ENCODE peak calls at places on chromosomes 16 and 17, in ten cellular contexts. One of them, this sample, is unnamed.

GRCh38 chr16:31705371-31705770 is 168.2 kb upstream of the ZNF267 start:
- DNase-seq in fibroblast of the aortic adventitia: no peak
- DNase-seq in AG09319: no peak
- DNase-seq in Calu3: no peak
- DNase-seq in astrocyte of the spinal cord: no peak
- DNase-seq in pancreas: no peak
- DNase-seq in endodermal cell: no peak
- DNase-seq in fibroblast of mammary gland: no peak
- DNase-seq in cardiac muscle cell: no peak
- DNase-seq in spleen: no peak
- DNase-seq in this sample: no peak

GRCh38 chr16:57824880-57825279 is 22.6 kb upstream of the KIFC3 start:
- DNase-seq in Calu3: peak
- DNase-seq in fibroblast of the aortic adventitia: no peak
- DNase-seq in fibroblast of mammary gland: no peak
- DNase-seq in astrocyte of the spinal cord: no peak
- DNase-seq in AG09319: no peak
- DNase-seq in pancreas: no peak
- DNase-seq in cardiac muscle cell: no peak
- DNase-seq in spleen: peak
- DNase-seq in endodermal cell: peak
- DNase-seq in this sample: no peak

GRCh38 chr17:59786536-59787319 is 79.3 kb downstream of the VMP1 start:
- DNase-seq in Calu3: peak
- DNase-seq in spleen: no peak
- DNase-seq in astrocyte of the spinal cord: peak
- DNase-seq in AG09319: peak
- DNase-seq in fibroblast of mammary gland: peak
- DNase-seq in pancreas: no peak
- DNase-seq in endodermal cell: peak
- DNase-seq in fibroblast of the aortic adventitia: peak
- DNase-seq in cardiac muscle cell: peak
- DNase-seq in this sample: peak

GRCh38 chr17:32483451-32484019 is 3.3 kb upstream of the CDK5R1 start:
- DNase-seq in AG09319: peak
- DNase-seq in fibroblast of mammary gland: peak
- DNase-seq in Calu3: no peak
- DNase-seq in endodermal cell: peak
- DNase-seq in fibroblast of the aortic adventitia: peak
- DNase-seq in cardiac muscle cell: peak
- DNase-seq in astrocyte of the spinal cord: peak
- DNase-seq in pancreas: peak
- DNase-seq in spleen: peak
- DNase-seq in this sample: no peak

GRCh38 chr16:85656351-85657266 is 32.1 kb downstream of the GINS2 start:
- DNase-seq in cardiac muscle cell: no peak
- DNase-seq in endodermal cell: no peak
- DNase-seq in spleen: peak
- DNase-seq in fibroblast of mammary gland: no peak
- DNase-seq in pancreas: peak
- DNase-seq in fibroblast of the aortic adventitia: no peak
- DNase-seq in astrocyte of the spinal cord: no peak
- DNase-seq in Calu3: no peak
- DNase-seq in AG09319: no peak
- DNase-seq in this sample: no peak

GRCh38 chr16:70678121-70678897 is 7.5 kb downstream of the MTSS2 start:
- DNase-seq in astrocyte of the spinal cord: no peak
- DNase-seq in fibroblast of the aortic adventitia: no peak
- DNase-seq in AG09319: no peak
- DNase-seq in fibroblast of mammary gland: no peak
- DNase-seq in endodermal cell: no peak
- DNase-seq in Calu3: no peak
- DNase-seq in cardiac muscle cell: no peak
- DNase-seq in pancreas: peak
- DNase-seq in spleen: peak
- DNase-seq in this sample: no peak

GRCh38 chr16:13036600-13036999 is 135.2 kb downstream of the SHISA9 start:
- DNase-seq in cardiac muscle cell: peak
- DNase-seq in spleen: no peak
- DNase-seq in AG09319: no peak
- DNase-seq in Calu3: peak
- DNase-seq in astrocyte of the spinal cord: peak
- DNase-seq in pancreas: peak
- DNase-seq in endodermal cell: peak
- DNase-seq in fibroblast of the aortic adventitia: peak
- DNase-seq in fibroblast of mammary gland: peak
- DNase-seq in this sample: no peak

GRCh38 chr16:592518-593306 is 2.8 kb downstream of the RAB40C start:
- DNase-seq in Calu3: peak
- DNase-seq in pancreas: peak
- DNase-seq in spleen: peak
- DNase-seq in endodermal cell: no peak
- DNase-seq in AG09319: no peak
- DNase-seq in fibroblast of mammary gland: peak
- DNase-seq in fibroblast of the aortic adventitia: peak
- DNase-seq in cardiac muscle cell: no peak
- DNase-seq in astrocyte of the spinal cord: no peak
- DNase-seq in this sample: no peak

GRCh38 chr17:2545393-2545792 is 33.7 kb upstream of the METTL16 start:
- DNase-seq in endodermal cell: no peak
- DNase-seq in spleen: no peak
- DNase-seq in fibroblast of mammary gland: no peak
- DNase-seq in pancreas: no peak
- DNase-seq in fibroblast of the aortic adventitia: no peak
- DNase-seq in Calu3: no peak
- DNase-seq in cardiac muscle cell: peak
- DNase-seq in astrocyte of the spinal cord: no peak
- DNase-seq in AG09319: no peak
- DNase-seq in this sample: no peak

GRCh38 chr17:7897090-7897489 is 8.5 kb downstream of the CHD3 start:
- DNase-seq in cardiac muscle cell: no peak
- DNase-seq in fibroblast of mammary gland: no peak
- DNase-seq in fibroblast of the aortic adventitia: no peak
- DNase-seq in Calu3: no peak
- DNase-seq in AG09319: no peak
- DNase-seq in spleen: no peak
- DNase-seq in endodermal cell: peak
- DNase-seq in pancreas: no peak
- DNase-seq in astrocyte of the spinal cord: no peak
- DNase-seq in this sample: no peak

GRCh38 chr17:75645501-75645888 is 12.3 kb downstream of the SMIM5 start:
- DNase-seq in fibroblast of mammary gland: no peak
- DNase-seq in cardiac muscle cell: no peak
- DNase-seq in fibroblast of the aortic adventitia: no peak
- DNase-seq in AG09319: no peak
- DNase-seq in Calu3: peak
- DNase-seq in astrocyte of the spinal cord: peak
- DNase-seq in endodermal cell: peak
- DNase-seq in pancreas: no peak
- DNase-seq in spleen: peak
- DNase-seq in this sample: no peak

GRCh38 chr16:78992001-78992400 is 608.5 kb downstream of the MAF start:
- DNase-seq in cardiac muscle cell: no peak
- DNase-seq in AG09319: no peak
- DNase-seq in fibroblast of the aortic adventitia: no peak
- DNase-seq in spleen: no peak
- DNase-seq in astrocyte of the spinal cord: no peak
- DNase-seq in pancreas: no peak
- DNase-seq in endodermal cell: no peak
- DNase-seq in fibroblast of mammary gland: no peak
- DNase-seq in Calu3: no peak
- DNase-seq in this sample: no peak

GRCh38 chr17:58084317-58084981 is 1.2 kb downstream of the DYNLL2 start:
- DNase-seq in spleen: peak
- DNase-seq in AG09319: no peak
- DNase-seq in fibroblast of the aortic adventitia: peak
- DNase-seq in endodermal cell: peak
- DNase-seq in astrocyte of the spinal cord: no peak
- DNase-seq in fibroblast of mammary gland: peak
- DNase-seq in Calu3: peak
- DNase-seq in pancreas: peak
- DNase-seq in cardiac muscle cell: peak
- DNase-seq in this sample: no peak
- TF ChIP-seq CTCF in spleen: peak
- TF ChIP-seq CTCF in AG09319: no peak
- TF ChIP-seq CTCF in fibroblast of the aortic adventitia: peak
- TF ChIP-seq CTCF in endodermal cell: peak
- TF ChIP-seq CTCF in astrocyte of the spinal cord: peak
- TF ChIP-seq CTCF in fibroblast of mammary gland: no peak
- TF ChIP-seq CTCF in Calu3: no peak
- TF ChIP-seq CTCF in pancreas: no peak
- TF ChIP-seq CTCF in cardiac muscle cell: peak
- TF ChIP-seq CTCF in this sample: no peak

GRCh38 chr17:28193241-28193640 is 125.8 kb upstream of the TMEM97 start:
- DNase-seq in pancreas: no peak
- DNase-seq in fibroblast of the aortic adventitia: no peak
- DNase-seq in Calu3: peak
- DNase-seq in spleen: no peak
- DNase-seq in AG09319: no peak
- DNase-seq in fibroblast of mammary gland: no peak
- DNase-seq in cardiac muscle cell: no peak
- DNase-seq in endodermal cell: peak
- DNase-seq in astrocyte of the spinal cord: no peak
- DNase-seq in this sample: no peak
- TF ChIP-seq CTCF in pancreas: no peak
- TF ChIP-seq CTCF in fibroblast of the aortic adventitia: no peak
- TF ChIP-seq CTCF in Calu3: no peak
- TF ChIP-seq CTCF in spleen: no peak
- TF ChIP-seq CTCF in AG09319: no peak
- TF ChIP-seq CTCF in fibroblast of mammary gland: no peak
- TF ChIP-seq CTCF in cardiac muscle cell: no peak
- TF ChIP-seq CTCF in endodermal cell: peak
- TF ChIP-seq CTCF in astrocyte of the spinal cord: no peak
- TF ChIP-seq CTCF in this sample: no peak

GRCh38 chr17:55887531-55887930 is 136.7 kb downstream of the PCTP start:
- DNase-seq in fibroblast of the aortic adventitia: no peak
- DNase-seq in fibroblast of mammary gland: no peak
- DNase-seq in spleen: no peak
- DNase-seq in Calu3: no peak
- DNase-seq in pancreas: no peak
- DNase-seq in AG09319: no peak
- DNase-seq in cardiac muscle cell: no peak
- DNase-seq in endodermal cell: no peak
- DNase-seq in astrocyte of the spinal cord: no peak
- DNase-seq in this sample: no peak

DNA sequence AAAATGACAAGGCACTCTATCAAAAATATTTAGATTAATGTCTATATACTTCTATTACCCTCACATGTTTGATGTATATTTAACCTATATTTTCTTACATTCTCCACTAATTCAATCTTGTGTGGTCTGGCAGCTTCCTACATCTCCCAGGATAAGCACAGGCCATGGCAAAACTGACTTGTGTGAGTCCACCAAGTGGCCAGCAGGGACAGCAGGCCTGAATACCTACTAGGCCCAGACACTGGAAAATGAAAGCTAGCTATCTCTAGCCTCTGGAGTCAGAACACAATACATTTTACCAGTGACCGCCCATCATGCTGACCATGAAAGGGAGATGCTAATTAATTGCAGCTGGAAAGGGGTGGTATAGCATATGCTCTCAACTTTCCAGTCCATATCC is 132.3 kb downstream of the PCTP start:
- DNase-seq in fibroblast of the aortic adventitia: no peak
- DNase-seq in spleen: no peak
- DNase-seq in astrocyte of the spinal cord: no peak
- DNase-seq in endodermal cell: peak
- DNase-seq in Calu3: no peak
- DNase-seq in pancreas: no peak
- DNase-seq in cardiac muscle cell: peak
- DNase-seq in fibroblast of mammary gland: no peak
- DNase-seq in AG09319: no peak
- DNase-seq in this sample: no peak
- TF ChIP-seq CTCF in fibroblast of the aortic adventitia: no peak
- TF ChIP-seq CTCF in spleen: no peak
- TF ChIP-seq CTCF in astrocyte of the spinal cord: no peak
- TF ChIP-seq CTCF in endodermal cell: peak
- TF ChIP-seq CTCF in Calu3: no peak
- TF ChIP-seq CTCF in pancreas: no peak
- TF ChIP-seq CTCF in cardiac muscle cell: no peak
- TF ChIP-seq CTCF in fibroblast of mammary gland: no peak
- TF ChIP-seq CTCF in AG09319: no peak
- TF ChIP-seq CTCF in this sample: no peak

GRCh38 chr17:17144061-17144460 is 62.1 kb downstream of the PLD6 start:
- DNase-seq in Calu3: no peak
- DNase-seq in AG09319: no peak
- DNase-seq in fibroblast of mammary gland: no peak
- DNase-seq in pancreas: no peak
- DNase-seq in endodermal cell: no peak
- DNase-seq in spleen: no peak
- DNase-seq in astrocyte of the spinal cord: no peak
- DNase-seq in cardiac muscle cell: no peak
- DNase-seq in fibroblast of the aortic adventitia: no peak
- DNase-seq in this sample: no peak

GRCh38 chr17:17149520-17150449 is 56.3 kb downstream of the PLD6 start:
- DNase-seq in endodermal cell: no peak
- DNase-seq in fibroblast of mammary gland: no peak
- DNase-seq in pancreas: no peak
- DNase-seq in astrocyte of the spinal cord: no peak
- DNase-seq in AG09319: no peak
- DNase-seq in spleen: no peak
- DNase-seq in fibroblast of the aortic adventitia: no peak
- DNase-seq in Calu3: no peak
- DNase-seq in cardiac muscle cell: no peak
- DNase-seq in this sample: no peak

GRCh38 chr17:17147821-17148220 is 58.3 kb downstream of the PLD6 start:
- DNase-seq in endodermal cell: no peak
- DNase-seq in spleen: no peak
- DNase-seq in cardiac muscle cell: no peak
- DNase-seq in fibroblast of the aortic adventitia: peak
- DNase-seq in fibroblast of mammary gland: peak
- DNase-seq in AG09319: no peak
- DNase-seq in Calu3: no peak
- DNase-seq in pancreas: no peak
- DNase-seq in astrocyte of the spinal cord: peak
- DNase-seq in this sample: no peak

GRCh38 chr17:17144916-17145665 is 61.0 kb downstream of the PLD6 start:
- DNase-seq in fibroblast of mammary gland: no peak
- DNase-seq in fibroblast of the aortic adventitia: no peak
- DNase-seq in astrocyte of the spinal cord: no peak
- DNase-seq in AG09319: no peak
- DNase-seq in Calu3: no peak
- DNase-seq in spleen: no peak
- DNase-seq in pancreas: no peak
- DNase-seq in endodermal cell: no peak
- DNase-seq in cardiac muscle cell: no peak
- DNase-seq in this sample: no peak

GRCh38 chr17:17146791-17147406 is 59.2 kb downstream of the PLD6 start:
- DNase-seq in astrocyte of the spinal cord: no peak
- DNase-seq in AG09319: no peak
- DNase-seq in fibroblast of mammary gland: peak
- DNase-seq in Calu3: peak
- DNase-seq in spleen: no peak
- DNase-seq in cardiac muscle cell: no peak
- DNase-seq in pancreas: no peak
- DNase-seq in fibroblast of the aortic adventitia: no peak
- DNase-seq in endodermal cell: peak
- DNase-seq in this sample: no peak
- TF ChIP-seq CTCF in astrocyte of the spinal cord: peak
- TF ChIP-seq CTCF in AG09319: no peak
- TF ChIP-seq CTCF in fibroblast of mammary gland: peak
- TF ChIP-seq CTCF in Calu3: peak
- TF ChIP-seq CTCF in spleen: peak
- TF ChIP-seq CTCF in cardiac muscle cell: no peak
- TF ChIP-seq CTCF in pancreas: no peak
- TF ChIP-seq CTCF in fibroblast of the aortic adventitia: no peak
- TF ChIP-seq CTCF in endodermal cell: peak
- TF ChIP-seq CTCF in this sample: no peak

This sample was measured in activated B cell treated with CpG ODN at 0.5 μM for 24 hours.